ENCODE peak calls at places on chromosomes 1 and 21, in ten cellular contexts. F is suprapubic skin, R is HCT116, J is spleen, I is SK-N-SH, G is stomach, P is breast epithelium, H is endothelial cell of umbilical vein, V is GM23338, O is esophagus muscularis mucosa. E is an unnamed sample. For H3K27me3, the result is how much of the 10 kb centered on the place peaks cover.

GRCh38 chr1:46172321-46172720 is 2.6 kb upstream of the TSPAN1 start:
- DNase-seq in V (no peak), O (no peak), G (no peak), F (no peak), R (no peak), P (no peak), H (no peak), I (no peak), J (no peak), E (no peak)

GRCh38 chr1:193229136-193229535 is 42.7 kb upstream of the B3GALT2 start:
- DNase-seq in P (no peak), I (no peak), J (no peak), G (no peak), R (no peak), F (no peak), V (no peak), H (no peak), O (no peak), E (no peak)

GRCh38 chr1:246106342-246106763 is 400.7 kb downstream of the SMYD3 start:
- DNase-seq in F (no peak), I (no peak), V (no peak), P (no peak), G (no peak), H (no peak), O (no peak), J (no peak), R (no peak), E (peak)

GRCh38 chr1:93844262-93845045 is 34.6 kb downstream of the DNTTIP2 start:
- DNase-seq in G (peak), P (no peak), V (peak), J (no peak), H (peak), F (no peak), O (peak), R (peak), I (peak), E (peak)

GRCh38 chr1:6523566-6523965 is 30.7 kb downstream of the NOL9 start:
- DNase-seq in G (no peak), J (no peak), V (peak), F (no peak), R (peak), O (no peak), H (peak), P (no peak), I (peak), E (no peak)

GRCh38 chr1:212488436-212489283 is 55.9 kb downstream of the NENF start:
- DNase-seq in H (no peak), O (peak), I (no peak), J (no peak), V (no peak), P (no peak), F (peak), R (no peak), G (peak), E (peak)

GRCh38 chr1:26472330-26472900 is at the start of gene HMGN2:
- DNase-seq in H (peak), G (peak), F (peak), O (peak), P (peak), J (peak), I (peak), R (peak), V (peak), E (peak)

GRCh38 chr1:173744651-173745050 is 29.9 kb downstream of the KLHL20 start:
- DNase-seq in I (no peak), P (no peak), O (no peak), V (no peak), H (no peak), J (no peak), R (no peak), G (no peak), F (no peak), E (no peak)

GRCh38 chr1:192263436-192263835 is 53.4 kb upstream of the RGS21 start:
- DNase-seq in R (no peak), F (no peak), P (no peak), J (no peak), O (no peak), I (no peak), H (peak), G (no peak), V (no peak), E (no peak)

GRCh38 chr1:39568208-39568607 is 8.4 kb downstream of the PABPC4 start:
- DNase-seq in I (no peak), O (no peak), R (no peak), P (no peak), F (no peak), G (no peak), V (no peak), J (peak), H (no peak), E (no peak)

GRCh38 chr21:42640486-42640885 is 12.9 kb upstream of the PDE9A start:
- DNase-seq in O (no peak), H (no peak), P (no peak), F (no peak), G (peak), I (no peak), V (no peak), J (peak), R (no peak), E (no peak)

GRCh38 chr1:220775238-220775853 is 11.4 kb upstream of the MTARC1 start:
- DNase-seq in H (peak), I (peak), P (no peak), V (peak), G (peak), J (no peak), F (no peak), O (no peak), R (no peak), E (no peak)

GRCh38 chr1:235649722-235650163 is at the start of gene GNG4:
- DNase-seq in H (no peak), I (peak), J (peak), V (peak), P (no peak), R (no peak), O (peak), G (no peak), F (no peak), E (no peak)

GRCh38 chr1:24203404-24203803 is 16.3 kb upstream of the IFNLR1 start:
- DNase-seq in F (no peak), J (peak), G (peak), P (peak), I (no peak), O (no peak), V (no peak), R (peak), H (no peak), E (no peak)

GRCh38 chr1:218494449-218494852 is 149.3 kb downstream of the TGFB2 start:
- DNase-seq in H (no peak), F (no peak), G (no peak), R (no peak), P (no peak), J (no peak), I (no peak), O (no peak), V (peak), E (no peak)

GRCh38 chr1:178023181-178023618 is 53.3 kb upstream of the SEC16B start:
- DNase-seq in O (no peak), I (no peak), V (no peak), G (no peak), P (no peak), F (no peak), J (no peak), R (no peak), H (no peak), E (no peak)

GRCh38 chr1:111769517-111770146 is 13.9 kb downstream of the DDX20 start:
- DNase-seq in H (peak), I (peak), J (no peak), R (peak), V (peak), G (no peak), P (no peak), F (no peak), O (no peak), E (peak)

GRCh38 chr1:51345300-51345687 is 14.9 kb upstream of the TTC39A start:
- DNase-seq in H (no peak), J (no peak), V (peak), I (no peak), R (no peak), O (no peak), F (no peak), G (no peak), P (no peak), E (no peak)

GRCh38 chr1:239735081-239735480 is 348.7 kb downstream of the CHRM3 start:
- DNase-seq in V (no peak), P (no peak), I (peak), G (no peak), R (no peak), O (no peak), F (no peak), J (no peak), H (no peak), E (no peak)

GRCh38 chr1:154943649-154944421 is 7.3 kb upstream of the PMVK start:
- DNase-seq in J (no peak), H (peak), V (peak), I (peak), P (no peak), O (no peak), R (no peak), G (peak), F (no peak), E (peak)

GRCh38 chr1:79188371-79188770 is 181.8 kb upstream of the ADGRL4 start:
- DNase-seq in F (no peak), I (no peak), R (no peak), O (no peak), J (no peak), P (no peak), V (no peak), G (no peak), H (peak), E (no peak)

GRCh38 chr1:57659804-57660203 is 235.9 kb upstream of the DAB1 start:
- DNase-seq in P (no peak), H (no peak), R (no peak), V (no peak), F (no peak), I (no peak), J (no peak), G (no peak), O (no peak), E (no peak)

GRCh38 chr1:209065350-209065749 is 518.2 kb upstream of the CAMK1G start:
- DNase-seq in I (no peak), F (no peak), O (no peak), G (no peak), H (no peak), J (no peak), R (no peak), P (no peak), V (no peak), E (no peak)

GRCh38 chr1:115648717-115649691 is 7.2 kb downstream of the VANGL1 start:
- DNase-seq in O (no peak), G (no peak), J (no peak), R (no peak), V (peak), F (no peak), P (no peak), H (peak), I (no peak), E (no peak)

GRCh38 chr1:193113992-193114332 is 7.9 kb upstream of the CDC73 start:
- DNase-seq in O (no peak), F (no peak), R (no peak), J (no peak), I (no peak), P (no peak), G (no peak), V (no peak), H (no peak), E (no peak)

GRCh38 chr1:211548321-211549091 is 30.5 kb downstream of the SLC30A1 start:
- DNase-seq in R (no peak), J (peak), I (no peak), H (no peak), O (no peak), F (peak), V (peak), G (no peak), P (no peak), E (no peak)

GRCh38 chr1:245263701-245264100 is 108.9 kb downstream of the KIF26B start:
- DNase-seq in O (peak), V (no peak), J (no peak), H (no peak), I (no peak), F (no peak), P (no peak), G (no peak), R (no peak), E (no peak)

GRCh38 chr1:43908858-43909257 is 24.7 kb upstream of the ARTN start:
- DNase-seq in H (no peak), V (peak), O (no peak), I (no peak), R (no peak), F (no peak), J (no peak), G (no peak), P (no peak), E (no peak)

GRCh38 chr1:161159087-161159914 is at the start of gene USP21:
- DNase-seq in O (peak), P (peak), H (peak), F (peak), I (peak), J (peak), V (peak), G (peak), R (peak), E (peak)

GRCh38 chr1:193058529-193059281 is 455 bp downstream of the UCHL5 start:
- DNase-seq in P (peak), H (peak), I (peak), O (no peak), V (peak), G (peak), F (peak), R (no peak), J (peak), E (peak)

GRCh38 chr1:85201340-85202091 is 700 bp upstream of the SYDE2 start:
- DNase-seq in R (no peak), J (peak), H (peak), I (peak), G (peak), F (peak), P (peak), V (peak), O (no peak), E (peak)
- TF ChIP-seq POLR2AphosphoS5 in R (peak), J (no peak), H (no peak), I (no peak), G (peak), F (no peak), P (peak), V (peak), O (peak), E (no peak)

GRCh38 chr1:53682881-53683280 is 56.1 kb downstream of the GLIS1 start:
- DNase-seq in O (no peak), I (no peak), F (no peak), V (no peak), H (no peak), P (no peak), G (no peak), J (no peak), R (no peak), E (no peak)

GRCh38 chr1:53686371-53687267 is 52.3 kb downstream of the GLIS1 start:
- DNase-seq in P (no peak), F (no peak), O (no peak), V (no peak), R (no peak), G (no peak), J (no peak), H (no peak), I (no peak), E (no peak)

GRCh38 chr1:53685272-53686051 is 53.5 kb downstream of the GLIS1 start:
- DNase-seq in O (no peak), I (peak), F (no peak), G (no peak), R (no peak), P (no peak), V (no peak), H (peak), J (no peak), E (no peak)

GRCh38 chr1:53683986-53684740 is 54.8 kb downstream of the GLIS1 start:
- DNase-seq in J (no peak), V (peak), G (no peak), R (no peak), P (no peak), I (no peak), F (no peak), O (no peak), H (no peak), E (no peak)

GRCh38 chr1:53684741-53685140 is 54.2 kb downstream of the GLIS1 start:
- DNase-seq in V (no peak), P (no peak), F (no peak), I (no peak), J (no peak), R (no peak), H (no peak), O (no peak), G (no peak), E (no peak)
- H3K27me3 ChIP-seq in V (under half), P (under half), F (under half), I (under half), J (under half), R (under half), H (under half), O (half or more), G (under half), E (under half)

DNA sequence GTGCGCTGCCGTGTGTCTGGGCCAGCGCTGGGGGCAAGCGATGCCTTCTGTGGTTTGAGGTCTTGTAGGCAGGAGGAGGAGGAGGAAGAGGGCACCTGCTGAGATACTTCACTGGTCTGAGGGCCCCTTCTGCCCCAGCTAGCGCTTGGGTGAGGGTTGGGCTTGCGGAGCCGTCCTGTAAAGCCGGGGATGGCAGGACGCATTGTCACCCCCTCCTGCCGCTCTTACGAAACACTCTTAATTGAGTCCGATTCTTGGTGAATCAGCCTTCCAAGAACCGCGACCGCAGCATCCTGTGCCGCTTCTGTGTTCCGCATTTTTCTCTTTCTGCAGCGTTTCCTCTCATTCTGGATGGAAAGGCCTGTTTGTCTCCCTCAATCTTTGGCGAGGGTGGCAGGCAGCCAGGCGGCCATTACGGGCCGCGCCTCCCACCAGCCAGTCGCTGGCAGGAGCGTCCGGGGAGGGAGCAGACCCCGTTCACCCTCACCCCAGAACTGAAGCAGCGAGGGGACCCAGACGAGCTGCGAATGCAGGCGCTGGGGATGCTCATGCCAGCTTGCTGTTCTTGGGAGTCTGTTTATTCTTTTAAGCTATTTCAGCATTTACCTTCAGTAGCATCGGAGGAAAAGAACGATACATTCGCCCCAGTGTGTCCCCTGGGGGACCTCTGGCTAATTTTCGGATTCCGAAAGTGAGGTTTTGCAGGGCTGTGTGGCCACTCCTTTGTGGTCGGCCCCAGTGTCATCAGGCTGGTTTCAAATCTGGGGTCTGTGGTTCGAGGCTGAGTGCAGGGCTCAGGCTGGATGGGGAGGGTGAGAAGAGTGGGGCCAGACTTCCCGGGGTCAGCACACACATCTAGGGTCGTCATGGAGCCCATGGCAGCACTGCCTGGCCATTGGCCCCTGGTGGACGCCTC is 62.7 kb downstream of the SKI start:
- DNase-seq in R (no peak), P (no peak), F (peak), H (peak), G (peak), J (peak), O (peak), I (no peak), V (no peak), E (peak)
- TF ChIP-seq POLR2AphosphoS5 in R (no peak), P (peak), F (peak), H (peak), G (peak), J (peak), O (peak), I (no peak), V (no peak), E (peak)

GRCh38 chr1:205631727-205632373 is at the start of gene ELK4:
- DNase-seq in G (peak), O (peak), F (peak), I (peak), R (peak), P (peak), V (peak), J (peak), H (peak), E (peak)
- H3K27me3 ChIP-seq in G (under half), O (under half), F (under half), I (under half), R (under half), P (under half), V (under half), J (under half), H (under half), E (under half)

DNA sequence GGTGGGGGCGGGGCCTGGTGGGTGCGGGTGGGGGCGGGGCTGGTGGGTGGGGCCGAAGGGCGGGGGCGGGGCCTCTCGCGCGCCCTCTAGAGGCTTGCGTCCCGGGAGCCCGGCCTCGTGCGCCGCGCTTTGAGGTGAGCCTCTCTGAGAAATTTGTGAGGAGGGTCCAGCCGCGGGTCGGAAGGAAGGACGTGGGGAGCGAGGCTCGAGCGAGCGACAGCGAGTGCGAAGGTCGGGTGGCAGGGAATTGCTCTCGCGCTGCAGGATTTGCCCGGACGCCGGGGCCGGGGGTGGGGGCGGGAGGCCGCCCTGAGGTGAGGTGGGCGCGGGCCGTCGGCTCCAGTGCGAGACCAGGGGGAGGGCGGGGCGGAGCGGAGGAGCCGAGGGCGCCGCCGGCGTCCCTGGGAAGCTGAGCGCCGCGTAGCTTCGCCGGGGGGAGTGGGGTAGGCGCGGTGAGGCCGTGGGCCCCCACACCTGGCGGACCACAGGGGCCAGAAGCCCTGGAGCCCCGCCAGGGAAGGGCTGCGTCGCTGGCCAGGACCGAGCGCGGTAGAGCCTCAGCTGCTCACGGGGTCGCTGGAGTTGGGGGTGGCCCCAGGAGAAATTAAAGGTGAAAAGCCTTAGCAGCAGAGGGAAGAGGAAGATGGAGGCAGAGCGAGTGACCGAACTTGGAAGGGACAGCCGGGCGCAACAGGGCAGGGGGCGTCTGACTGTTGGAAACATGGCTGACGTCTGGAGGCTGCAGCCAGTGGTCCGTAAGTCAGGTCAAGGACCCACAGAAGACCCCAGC is 754 bp upstream of the LSS start:
- DNase-seq in G (no peak), P (no peak), J (peak), R (no peak), H (peak), O (no peak), V (peak), I (peak), F (no peak), E (peak)
- TF ChIP-seq POLR2AphosphoS5 in G (no peak), P (no peak), J (no peak), R (peak), H (no peak), O (no peak), V (peak), I (no peak), F (no peak), E (peak)

GRCh38 chr21:41317458-41317857 is 857 bp downstream of the FAM3B start:
- DNase-seq in V (no peak), O (no peak), F (no peak), P (no peak), H (no peak), G (peak), J (no peak), R (no peak), I (no peak), E (no peak)
- H3K27me3 ChIP-seq in V (under half), O (under half), F (under half), P (under half), H (under half), G (under half), J (under half), R (under half), I (under half), E (under half)

E was measured in HL-60.